ENCODE peak calls at places on chromosomes 4 and X, in seven cellular contexts. One of them, this sample, is unnamed.

GRCh38 chr4:124203613-124204284 is 508.8 kb downstream of the ANKRD50 start:
- DNase-seq in heart left ventricle: no peak
- DNase-seq in A549: no peak
- DNase-seq in stimulated activated CD8-positive, alpha-beta memory T cell treated with anti-CD3 and anti-CD28 coated beads, Interleukin-7, amount 100 ng/mL, for 1 hour: no peak
- DNase-seq in effector CD4-positive, alpha-beta T cell: no peak
- DNase-seq in SK-N-DZ: no peak
- DNase-seq in glutamatergic neuron: no peak
- DNase-seq in this sample: no peak

GRCh38 chr4:1517592-1518411 is 111.6 kb upstream of the NKX1-1 start:
- DNase-seq in heart left ventricle: no peak
- DNase-seq in effector CD4-positive, alpha-beta T cell: no peak
- DNase-seq in stimulated activated CD8-positive, alpha-beta memory T cell treated with anti-CD3 and anti-CD28 coated beads, Interleukin-7, amount 100 ng/mL, for 1 hour: no peak
- DNase-seq in glutamatergic neuron: peak; percentile 9
- DNase-seq in SK-N-DZ: no peak
- DNase-seq in A549: no peak
- DNase-seq in this sample: no peak

GRCh38 chr4:100295792-100296191 is 105.5 kb upstream of the DDIT4L start:
- DNase-seq in glutamatergic neuron: no peak
- DNase-seq in heart left ventricle: no peak
- DNase-seq in stimulated activated CD8-positive, alpha-beta memory T cell treated with anti-CD3 and anti-CD28 coated beads, Interleukin-7, amount 100 ng/mL, for 1 hour: no peak
- DNase-seq in SK-N-DZ: no peak
- DNase-seq in A549: no peak
- DNase-seq in effector CD4-positive, alpha-beta T cell: no peak
- DNase-seq in this sample: no peak

GRCh38 chr4:93828830-93829530 is 427 bp downstream of the ATOH1 start:
- DNase-seq in effector CD4-positive, alpha-beta T cell: no peak
- DNase-seq in A549: no peak
- DNase-seq in SK-N-DZ: peak; percentile 20
- DNase-seq in glutamatergic neuron: peak; percentile 46
- DNase-seq in stimulated activated CD8-positive, alpha-beta memory T cell treated with anti-CD3 and anti-CD28 coated beads, Interleukin-7, amount 100 ng/mL, for 1 hour: no peak
- DNase-seq in heart left ventricle: no peak
- DNase-seq in this sample: peak; percentile 6

GRCh38 chrX:115311666-115312065 is 22.2 kb downstream of the LUZP4 start:
- DNase-seq in glutamatergic neuron: peak; percentile 73
- DNase-seq in SK-N-DZ: no peak
- DNase-seq in stimulated activated CD8-positive, alpha-beta memory T cell treated with anti-CD3 and anti-CD28 coated beads, Interleukin-7, amount 100 ng/mL, for 1 hour: no peak
- DNase-seq in effector CD4-positive, alpha-beta T cell: no peak
- DNase-seq in heart left ventricle: peak; percentile 10
- DNase-seq in A549: no peak
- DNase-seq in this sample: no peak

GRCh38 chr4:40314951-40315350 is 20.2 kb upstream of the CHRNA9 start:
- DNase-seq in glutamatergic neuron: no peak
- DNase-seq in A549: no peak
- DNase-seq in effector CD4-positive, alpha-beta T cell: no peak
- DNase-seq in heart left ventricle: no peak
- DNase-seq in SK-N-DZ: no peak
- DNase-seq in stimulated activated CD8-positive, alpha-beta memory T cell treated with anti-CD3 and anti-CD28 coated beads, Interleukin-7, amount 100 ng/mL, for 1 hour: no peak
- DNase-seq in this sample: no peak

GRCh38 chr4:25970241-25970675 is 56.2 kb downstream of the SMIM20 start:
- DNase-seq in heart left ventricle: peak; percentile 36
- DNase-seq in SK-N-DZ: no peak
- DNase-seq in effector CD4-positive, alpha-beta T cell: no peak
- DNase-seq in A549: no peak
- DNase-seq in glutamatergic neuron: peak; percentile 32
- DNase-seq in stimulated activated CD8-positive, alpha-beta memory T cell treated with anti-CD3 and anti-CD28 coated beads, Interleukin-7, amount 100 ng/mL, for 1 hour: no peak
- DNase-seq in this sample: no peak

GRCh38 chr4:87974856-87975462 is 555 bp upstream of the SPP1 start:
- DNase-seq in A549: peak; percentile 7
- DNase-seq in heart left ventricle: no peak
- DNase-seq in SK-N-DZ: no peak
- DNase-seq in effector CD4-positive, alpha-beta T cell: no peak
- DNase-seq in glutamatergic neuron: no peak
- DNase-seq in stimulated activated CD8-positive, alpha-beta memory T cell treated with anti-CD3 and anti-CD28 coated beads, Interleukin-7, amount 100 ng/mL, for 1 hour: no peak
- DNase-seq in this sample: no peak

GRCh38 chr4:183721207-183722081 is 62.4 kb downstream of the TRAPPC11 start:
- DNase-seq in heart left ventricle: peak; percentile 59
- DNase-seq in effector CD4-positive, alpha-beta T cell: no peak
- DNase-seq in A549: peak; percentile 60
- DNase-seq in glutamatergic neuron: peak; percentile 45
- DNase-seq in stimulated activated CD8-positive, alpha-beta memory T cell treated with anti-CD3 and anti-CD28 coated beads, Interleukin-7, amount 100 ng/mL, for 1 hour: no peak
- DNase-seq in SK-N-DZ: no peak
- DNase-seq in this sample: peak; percentile 41

GRCh38 chr4:187289371-187289770 is 565.7 kb upstream of the FAT1 start:
- DNase-seq in heart left ventricle: no peak
- DNase-seq in effector CD4-positive, alpha-beta T cell: no peak
- DNase-seq in A549: no peak
- DNase-seq in SK-N-DZ: no peak
- DNase-seq in glutamatergic neuron: no peak
- DNase-seq in stimulated activated CD8-positive, alpha-beta memory T cell treated with anti-CD3 and anti-CD28 coated beads, Interleukin-7, amount 100 ng/mL, for 1 hour: no peak
- DNase-seq in this sample: no peak

GRCh38 chr4:23881052-23881501 is 8.8 kb downstream of the PPARGC1A start:
- DNase-seq in heart left ventricle: no peak
- DNase-seq in stimulated activated CD8-positive, alpha-beta memory T cell treated with anti-CD3 and anti-CD28 coated beads, Interleukin-7, amount 100 ng/mL, for 1 hour: no peak
- DNase-seq in A549: no peak
- DNase-seq in SK-N-DZ: no peak
- DNase-seq in glutamatergic neuron: no peak
- DNase-seq in effector CD4-positive, alpha-beta T cell: no peak
- DNase-seq in this sample: no peak

GRCh38 chrX:23332101-23332887 is 2.4 kb upstream of the PTCHD1 start:
- DNase-seq in effector CD4-positive, alpha-beta T cell: no peak
- DNase-seq in SK-N-DZ: no peak
- DNase-seq in glutamatergic neuron: peak; percentile 13
- DNase-seq in A549: no peak
- DNase-seq in heart left ventricle: no peak
- DNase-seq in stimulated activated CD8-positive, alpha-beta memory T cell treated with anti-CD3 and anti-CD28 coated beads, Interleukin-7, amount 100 ng/mL, for 1 hour: no peak
- DNase-seq in this sample: peak; percentile 15

GRCh38 chr4:189615217-189615663 is 325.4 kb upstream of the FRG1 start:
- DNase-seq in SK-N-DZ: no peak
- DNase-seq in glutamatergic neuron: no peak
- DNase-seq in heart left ventricle: no peak
- DNase-seq in effector CD4-positive, alpha-beta T cell: no peak
- DNase-seq in A549: no peak
- DNase-seq in stimulated activated CD8-positive, alpha-beta memory T cell treated with anti-CD3 and anti-CD28 coated beads, Interleukin-7, amount 100 ng/mL, for 1 hour: no peak
- DNase-seq in this sample: no peak

GRCh38 chrX:27254663-27255062 is 208.5 kb downstream of the PPP4R3C start:
- DNase-seq in heart left ventricle: no peak
- DNase-seq in A549: no peak
- DNase-seq in SK-N-DZ: no peak
- DNase-seq in stimulated activated CD8-positive, alpha-beta memory T cell treated with anti-CD3 and anti-CD28 coated beads, Interleukin-7, amount 100 ng/mL, for 1 hour: no peak
- DNase-seq in effector CD4-positive, alpha-beta T cell: no peak
- DNase-seq in glutamatergic neuron: no peak
- DNase-seq in this sample: no peak

GRCh38 chrX:14670819-14671218 is 141.5 kb downstream of the GLRA2 start:
- DNase-seq in glutamatergic neuron: no peak
- DNase-seq in stimulated activated CD8-positive, alpha-beta memory T cell treated with anti-CD3 and anti-CD28 coated beads, Interleukin-7, amount 100 ng/mL, for 1 hour: no peak
- DNase-seq in A549: no peak
- DNase-seq in effector CD4-positive, alpha-beta T cell: no peak
- DNase-seq in SK-N-DZ: no peak
- DNase-seq in heart left ventricle: no peak
- DNase-seq in this sample: no peak

GRCh38 chrX:40734956-40735317 is 405 bp downstream of the MED14 start:
- DNase-seq in heart left ventricle: peak; percentile 24
- DNase-seq in stimulated activated CD8-positive, alpha-beta memory T cell treated with anti-CD3 and anti-CD28 coated beads, Interleukin-7, amount 100 ng/mL, for 1 hour: no peak
- DNase-seq in A549: peak; percentile 21
- DNase-seq in glutamatergic neuron: no peak
- DNase-seq in effector CD4-positive, alpha-beta T cell: no peak
- DNase-seq in SK-N-DZ: no peak
- DNase-seq in this sample: no peak

GRCh38 chrX:88613338-88613737 is 133.7 kb upstream of the CPXCR1 start:
- DNase-seq in A549: no peak
- DNase-seq in heart left ventricle: no peak
- DNase-seq in effector CD4-positive, alpha-beta T cell: no peak
- DNase-seq in glutamatergic neuron: no peak
- DNase-seq in stimulated activated CD8-positive, alpha-beta memory T cell treated with anti-CD3 and anti-CD28 coated beads, Interleukin-7, amount 100 ng/mL, for 1 hour: no peak
- DNase-seq in SK-N-DZ: peak; percentile 3
- DNase-seq in this sample: no peak

GRCh38 chr4:7911044-7911578 is 28.6 kb downstream of the AFAP1 start:
- DNase-seq in A549: no peak
- DNase-seq in heart left ventricle: peak; percentile 33
- DNase-seq in SK-N-DZ: peak; percentile 21
- DNase-seq in effector CD4-positive, alpha-beta T cell: no peak
- DNase-seq in stimulated activated CD8-positive, alpha-beta memory T cell treated with anti-CD3 and anti-CD28 coated beads, Interleukin-7, amount 100 ng/mL, for 1 hour: no peak
- DNase-seq in glutamatergic neuron: peak; percentile 81
- DNase-seq in this sample: no peak

GRCh38 chr4:38832206-38832605 is 24.4 kb downstream of the TLR6 start:
- DNase-seq in A549: no peak
- DNase-seq in effector CD4-positive, alpha-beta T cell: no peak
- DNase-seq in glutamatergic neuron: no peak
- DNase-seq in stimulated activated CD8-positive, alpha-beta memory T cell treated with anti-CD3 and anti-CD28 coated beads, Interleukin-7, amount 100 ng/mL, for 1 hour: no peak
- DNase-seq in heart left ventricle: no peak
- DNase-seq in SK-N-DZ: no peak
- DNase-seq in this sample: no peak